ENCODE peak calls at places on chromosomes 7 and 10, in four cellular contexts. One of them, this sample, is unnamed.

GRCh38 chr7:104862719-104863118 is 151.3 kb upstream of the KMT2E start:
- DNase-seq in ovary: no peak
- DNase-seq in heart right ventricle: no peak
- DNase-seq in CD4-positive, alpha-beta T cell: no peak
- DNase-seq in this sample: no peak

GRCh38 chr10:32144817-32145688 is 88.8 kb upstream of the KIF5B start:
- DNase-seq in ovary: no peak
- DNase-seq in heart right ventricle: no peak
- DNase-seq in CD4-positive, alpha-beta T cell: no peak
- DNase-seq in this sample: no peak

GRCh38 chr10:66931949-66932343 is 6.1 kb downstream of the LRRTM3 start:
- DNase-seq in ovary: no peak
- DNase-seq in heart right ventricle: no peak
- DNase-seq in CD4-positive, alpha-beta T cell: no peak
- DNase-seq in this sample: no peak

GRCh38 chr10:77377678-77378352 is 259.8 kb downstream of the KCNMA1 start:
- DNase-seq in ovary: no peak
- DNase-seq in heart right ventricle: no peak
- DNase-seq in CD4-positive, alpha-beta T cell: no peak
- DNase-seq in this sample: no peak

GRCh38 chr10:77824893-77825292 is 101.7 kb downstream of the DLG5 start:
- DNase-seq in ovary: no peak
- DNase-seq in heart right ventricle: no peak
- DNase-seq in CD4-positive, alpha-beta T cell: no peak
- DNase-seq in this sample: no peak

GRCh38 chr10:128630787-128631252 is 504.6 kb upstream of the MKI67 start:
- DNase-seq in ovary: no peak
- DNase-seq in heart right ventricle: no peak
- DNase-seq in CD4-positive, alpha-beta T cell: no peak
- DNase-seq in this sample: no peak

GRCh38 chr10:77163670-77164348 is 473.8 kb downstream of the KCNMA1 start:
- DNase-seq in ovary: no peak
- DNase-seq in heart right ventricle: no peak
- DNase-seq in CD4-positive, alpha-beta T cell: no peak
- DNase-seq in this sample: no peak

GRCh38 chr7:86747698-86748097 is 104.0 kb downstream of the GRM3 start:
- DNase-seq in ovary: no peak
- DNase-seq in heart right ventricle: no peak
- DNase-seq in CD4-positive, alpha-beta T cell: no peak
- DNase-seq in this sample: no peak

GRCh38 chr10:33631991-33632390 is 297.5 kb upstream of the NRP1 start:
- DNase-seq in ovary: peak; percentile 56
- DNase-seq in heart right ventricle: no peak
- DNase-seq in CD4-positive, alpha-beta T cell: no peak
- DNase-seq in this sample: no peak

GRCh38 chr7:38232475-38233366 is 40.7 kb downstream of the TARP start:
- DNase-seq in ovary: no peak
- DNase-seq in heart right ventricle: no peak
- DNase-seq in CD4-positive, alpha-beta T cell: peak; percentile 31
- DNase-seq in this sample: peak; percentile 65

GRCh38 chr10:121594623-121595320 is 3.5 kb downstream of the FGFR2 start:
- DNase-seq in ovary: no peak
- DNase-seq in heart right ventricle: no peak
- DNase-seq in CD4-positive, alpha-beta T cell: no peak
- DNase-seq in this sample: no peak

GRCh38 chr10:13475124-13475523 is 53.7 kb downstream of the BEND7 start:
- DNase-seq in ovary: no peak
- DNase-seq in heart right ventricle: no peak
- DNase-seq in CD4-positive, alpha-beta T cell: no peak
- DNase-seq in this sample: no peak

GRCh38 chr10:84837041-84837766 is 508.8 kb downstream of the CCSER2 start:
- DNase-seq in ovary: no peak
- DNase-seq in heart right ventricle: peak; percentile 60
- DNase-seq in CD4-positive, alpha-beta T cell: no peak
- DNase-seq in this sample: no peak

GRCh38 chr7:45712872-45713668 is 138.9 kb downstream of the ADCY1 start:
- DNase-seq in ovary: no peak
- DNase-seq in heart right ventricle: no peak
- DNase-seq in CD4-positive, alpha-beta T cell: no peak
- DNase-seq in this sample: peak; percentile 42

GRCh38 chr10:111546216-111546615 is 469.4 kb downstream of the ADRA2A start:
- DNase-seq in ovary: no peak
- DNase-seq in heart right ventricle: no peak
- DNase-seq in CD4-positive, alpha-beta T cell: no peak
- DNase-seq in this sample: no peak

GRCh38 chr10:124220971-124221355 is 127.6 kb upstream of the CHST15 start:
- DNase-seq in ovary: no peak
- DNase-seq in heart right ventricle: no peak
- DNase-seq in CD4-positive, alpha-beta T cell: no peak
- DNase-seq in this sample: no peak

GRCh38 chr10:100894033-100894432 is 18.7 kb upstream of the SLF2 start:
- DNase-seq in ovary: no peak
- DNase-seq in heart right ventricle: no peak
- DNase-seq in CD4-positive, alpha-beta T cell: no peak
- DNase-seq in this sample: no peak

GRCh38 chr7:43870316-43870715 is 999 bp upstream of the MRPS24 start:
- DNase-seq in ovary: no peak
- DNase-seq in heart right ventricle: no peak
- DNase-seq in CD4-positive, alpha-beta T cell: no peak
- DNase-seq in this sample: no peak

GRCh38 chr10:113704637-113705343 is 25.1 kb downstream of the CASP7 start:
- DNase-seq in ovary: no peak
- DNase-seq in heart right ventricle: no peak
- DNase-seq in CD4-positive, alpha-beta T cell: no peak
- DNase-seq in this sample: no peak

GRCh38 chr7:122715183-122715582 is 12.5 kb upstream of the RNF148 start:
- DNase-seq in ovary: no peak
- DNase-seq in heart right ventricle: no peak
- DNase-seq in CD4-positive, alpha-beta T cell: no peak
- DNase-seq in this sample: no peak

GRCh38 chr10:11263039-11263345 is 245.3 kb downstream of the CELF2 start:
- DNase-seq in ovary: no peak
- DNase-seq in heart right ventricle: no peak
- DNase-seq in CD4-positive, alpha-beta T cell: no peak
- DNase-seq in this sample: no peak

GRCh38 chr10:124041684-124042445 is 51.5 kb downstream of the CHST15 start:
- DNase-seq in ovary: no peak
- DNase-seq in heart right ventricle: no peak
- DNase-seq in CD4-positive, alpha-beta T cell: no peak
- DNase-seq in this sample: no peak

GRCh38 chr10:128058746-128059125 is 67.5 kb downstream of the MKI67 start:
- DNase-seq in ovary: no peak
- DNase-seq in heart right ventricle: no peak
- DNase-seq in CD4-positive, alpha-beta T cell: no peak
- DNase-seq in this sample: no peak

GRCh38 chr10:33155720-33156638 is 178.5 kb downstream of the NRP1 start:
- DNase-seq in ovary: no peak
- DNase-seq in heart right ventricle: no peak
- DNase-seq in CD4-positive, alpha-beta T cell: peak; percentile 39
- DNase-seq in this sample: no peak

GRCh38 chr7:132115028-132115427 is 461.2 kb downstream of the PLXNA4 start:
- DNase-seq in ovary: no peak
- DNase-seq in heart right ventricle: no peak
- DNase-seq in CD4-positive, alpha-beta T cell: no peak
- DNase-seq in this sample: no peak

GRCh38 chr10:103882285-103883007 is 27.1 kb upstream of the SH3PXD2A start:
- DNase-seq in ovary: no peak
- DNase-seq in heart right ventricle: no peak
- DNase-seq in CD4-positive, alpha-beta T cell: no peak
- DNase-seq in this sample: no peak

GRCh38 chr10:97759157-97759980 is 12.4 kb downstream of the SFRP5 start:
- DNase-seq in ovary: peak; percentile 79
- DNase-seq in heart right ventricle: peak; percentile 53
- DNase-seq in CD4-positive, alpha-beta T cell: peak; percentile 38
- DNase-seq in this sample: peak; percentile 85

DNA sequence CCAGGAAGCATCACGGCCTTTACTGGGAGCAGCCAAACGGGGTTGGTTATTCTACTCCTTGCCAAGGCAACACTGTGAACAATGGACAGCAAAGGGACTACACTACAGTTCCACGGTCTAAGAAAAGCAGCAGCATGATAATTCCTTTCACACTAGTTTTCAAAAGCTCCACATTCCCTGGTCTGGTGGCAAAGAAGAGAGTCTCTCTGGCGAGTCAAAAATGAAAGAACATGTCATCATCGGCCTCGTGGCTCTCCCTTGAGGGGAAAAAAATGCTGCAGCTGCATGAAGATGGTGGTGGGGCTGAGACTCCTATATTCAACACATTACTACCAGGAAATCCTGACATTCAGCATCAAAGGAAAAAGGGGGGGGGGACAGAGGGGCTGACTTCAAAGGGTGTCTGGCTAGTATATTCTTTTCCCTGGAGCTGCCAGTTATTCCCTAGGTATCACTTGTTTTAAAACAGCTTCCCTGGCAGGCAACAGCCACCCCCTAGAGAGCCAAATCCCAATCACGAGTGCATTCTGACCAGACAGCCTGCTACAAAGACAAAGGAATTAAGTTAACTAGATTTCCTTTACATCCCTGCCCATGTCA is 49.1 kb downstream of the SLC37A3 start:
- DNase-seq in ovary: no peak
- DNase-seq in heart right ventricle: no peak
- DNase-seq in CD4-positive, alpha-beta T cell: no peak
- DNase-seq in this sample: no peak
- TF ChIP-seq CTCF in ovary: no peak
- TF ChIP-seq CTCF in heart right ventricle: no peak
- TF ChIP-seq CTCF in CD4-positive, alpha-beta T cell: no peak
- TF ChIP-seq CTCF in this sample: no peak

GRCh38 chr10:102302611-102303010 is 57.3 kb downstream of the GBF1 start:
- DNase-seq in ovary: no peak
- DNase-seq in heart right ventricle: no peak
- DNase-seq in CD4-positive, alpha-beta T cell: no peak
- DNase-seq in this sample: no peak

GRCh38 chr10:102306710-102307109 is 61.4 kb downstream of the GBF1 start:
- DNase-seq in ovary: no peak
- DNase-seq in heart right ventricle: no peak
- DNase-seq in CD4-positive, alpha-beta T cell: no peak
- DNase-seq in this sample: no peak

GRCh38 chr10:102309236-102309635 is 63.9 kb downstream of the GBF1 start:
- DNase-seq in ovary: no peak
- DNase-seq in heart right ventricle: no peak
- DNase-seq in CD4-positive, alpha-beta T cell: no peak
- DNase-seq in this sample: no peak

GRCh38 chr10:102309916-102310315 is 64.6 kb downstream of the GBF1 start:
- DNase-seq in ovary: no peak
- DNase-seq in heart right ventricle: no peak
- DNase-seq in CD4-positive, alpha-beta T cell: no peak
- DNase-seq in this sample: no peak

DNA sequence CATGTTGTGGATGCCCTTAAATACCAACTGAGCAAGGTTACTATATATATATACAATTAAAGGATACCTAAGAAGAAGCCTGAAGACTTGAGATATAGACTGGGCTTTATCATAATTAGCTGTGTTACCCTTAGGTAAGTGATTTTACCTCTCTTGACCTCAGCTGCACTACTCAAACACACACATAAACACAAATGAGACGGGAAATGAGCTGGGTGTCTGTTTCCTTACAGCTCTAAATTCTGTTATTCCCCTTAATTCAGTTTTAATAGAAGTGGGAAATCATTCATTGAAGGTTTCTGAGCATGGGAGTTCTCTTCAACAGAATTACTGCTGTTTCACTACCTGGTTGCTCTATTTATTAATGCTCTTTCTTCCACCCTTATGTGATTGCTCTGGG is 60.7 kb downstream of the GBF1 start:
- DNase-seq in ovary: no peak
- DNase-seq in heart right ventricle: no peak
- DNase-seq in CD4-positive, alpha-beta T cell: no peak
- DNase-seq in this sample: no peak
- TF ChIP-seq CTCF in ovary: no peak
- TF ChIP-seq CTCF in heart right ventricle: no peak
- TF ChIP-seq CTCF in CD4-positive, alpha-beta T cell: no peak
- TF ChIP-seq CTCF in this sample: no peak

DNA sequence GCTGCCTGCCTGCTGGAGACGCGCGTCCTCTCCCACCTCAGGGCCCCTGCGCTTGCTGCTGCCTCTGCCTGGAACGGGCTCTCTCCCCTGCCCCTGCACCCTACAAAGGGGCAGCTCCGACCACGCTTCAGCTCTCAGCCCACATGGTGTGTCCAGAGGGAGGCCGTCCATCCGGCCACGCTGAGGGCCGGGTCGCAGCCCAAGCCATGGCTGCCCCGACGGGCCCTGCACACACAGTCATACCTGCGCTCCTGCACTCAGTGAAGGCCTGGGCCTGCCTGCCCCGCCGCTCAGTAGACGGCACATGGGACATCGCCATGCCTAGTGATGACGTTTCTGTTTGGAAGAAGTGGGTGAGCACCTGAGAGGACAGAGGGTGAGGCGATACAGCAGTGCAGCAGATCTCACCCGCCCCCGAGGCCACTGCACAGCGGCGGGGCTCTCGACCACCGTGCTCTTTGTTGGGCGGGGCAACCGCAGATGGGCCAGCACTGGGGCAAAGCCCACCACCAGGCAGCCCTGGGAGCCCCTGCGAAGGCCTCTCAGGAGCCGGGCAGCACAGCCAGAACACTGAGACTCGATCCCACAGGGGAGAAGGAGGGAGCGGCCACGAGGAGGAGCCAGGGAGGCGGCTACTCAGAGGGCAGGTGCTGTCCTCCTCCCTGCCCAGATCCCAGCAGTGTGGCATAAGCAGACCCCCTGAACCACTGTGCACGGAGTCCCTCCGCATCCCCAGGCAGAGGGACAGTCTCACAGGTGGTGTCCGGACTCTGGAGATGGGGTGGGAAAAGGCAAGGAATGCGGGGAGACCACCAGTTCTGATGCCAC is 129.5 kb downstream of the MAD1L1 start:
- DNase-seq in ovary: no peak
- DNase-seq in heart right ventricle: no peak
- DNase-seq in CD4-positive, alpha-beta T cell: no peak
- DNase-seq in this sample: no peak
- TF ChIP-seq CTCF in ovary: no peak
- TF ChIP-seq CTCF in heart right ventricle: no peak
- TF ChIP-seq CTCF in CD4-positive, alpha-beta T cell: no peak
- TF ChIP-seq CTCF in this sample: no peak

GRCh38 chr10:79072041-79072441 is 3.3 kb downstream of the ZMIZ1 start:
- DNase-seq in ovary: no peak
- DNase-seq in heart right ventricle: no peak
- DNase-seq in CD4-positive, alpha-beta T cell: no peak
- DNase-seq in this sample: no peak

GRCh38 chr10:79073784-79074432 is 5.1 kb downstream of the ZMIZ1 start:
- DNase-seq in ovary: peak; percentile 78
- DNase-seq in heart right ventricle: no peak
- DNase-seq in CD4-positive, alpha-beta T cell: no peak
- DNase-seq in this sample: peak; percentile 79

GRCh38 chr10:79071535-79071923 is 2.8 kb downstream of the ZMIZ1 start:
- DNase-seq in ovary: no peak
- DNase-seq in heart right ventricle: no peak
- DNase-seq in CD4-positive, alpha-beta T cell: no peak
- DNase-seq in this sample: no peak

GRCh38 chr10:79074732-79075131 is 6.0 kb downstream of the ZMIZ1 start:
- DNase-seq in ovary: no peak
- DNase-seq in heart right ventricle: no peak
- DNase-seq in CD4-positive, alpha-beta T cell: no peak
- DNase-seq in this sample: peak; percentile 74

GRCh38 chr10:79072994-79073654 is 4.4 kb downstream of the ZMIZ1 start:
- DNase-seq in ovary: no peak
- DNase-seq in heart right ventricle: no peak
- DNase-seq in CD4-positive, alpha-beta T cell: no peak
- DNase-seq in this sample: no peak
- TF ChIP-seq CTCF in ovary: no peak
- TF ChIP-seq CTCF in heart right ventricle: no peak
- TF ChIP-seq CTCF in CD4-positive, alpha-beta T cell: no peak
- TF ChIP-seq CTCF in this sample: no peak

GRCh38 chr7:149615690-149616270 is 118.2 kb upstream of the ZNF746 start:
- DNase-seq in ovary: no peak
- DNase-seq in heart right ventricle: no peak
- DNase-seq in CD4-positive, alpha-beta T cell: no peak
- DNase-seq in this sample: no peak
- TF ChIP-seq CTCF in ovary: no peak
- TF ChIP-seq CTCF in heart right ventricle: peak; percentile 14
- TF ChIP-seq CTCF in CD4-positive, alpha-beta T cell: no peak
- TF ChIP-seq CTCF in this sample: no peak

This sample was measured in upper lobe of right lung.